ENCODE peak calls at places on chromosome 15, in ten cellular contexts. T is HCT116, Q is Panc1, E is transverse colon, N is suprapubic skin, O is breast epithelium, A is stomach, Y is K562, K is GM23338, W is SK-N-SH. H is an unnamed sample.

GRCh38 chr15:93466380-93466779 is 377.4 kb upstream of the RGMA start:
- DNase-seq in T (no peak), Q (no peak), E (no peak), N (no peak), O (no peak), A (no peak), Y (no peak), K (no peak), W (no peak), H (no peak)

GRCh38 chr15:39000008-39000734 is 435.6 kb upstream of the RASGRP1 start:
- DNase-seq in T (no peak), Q (no peak), E (no peak), N (no peak), O (no peak), A (no peak), Y (no peak), K (no peak), W (no peak), H (no peak)

GRCh38 chr15:68581725-68582124 is 2.9 kb downstream of the CORO2B start:
- DNase-seq in T (no peak), Q (no peak), E (no peak), N (no peak), O (no peak), A (no peak), Y (no peak), K (no peak), W (no peak), H (no peak)

GRCh38 chr15:81073796-81074195 is 60.3 kb upstream of the CFAP161 start:
- DNase-seq in T (no peak), Q (no peak), E (no peak), N (no peak), O (no peak), A (no peak), Y (no peak), K (no peak), W (no peak), H (no peak)

GRCh38 chr15:40298216-40298935 is 9.4 kb downstream of the PLCB2 start:
- DNase-seq in T (no peak), Q (no peak), E (no peak), N (no peak), O (no peak), A (no peak), Y (no peak), K (no peak), W (no peak), H (no peak)

GRCh38 chr15:32817570-32817969 is 99.8 kb downstream of the GREM1 start:
- DNase-seq in T (no peak), Q (no peak), E (no peak), N (no peak), O (no peak), A (no peak), Y (no peak), K (no peak), W (no peak), H (no peak)

GRCh38 chr15:73630796-73631471 is 2.3 kb downstream of the NPTN start:
- DNase-seq in T (no peak), Q (no peak), E (no peak), N (no peak), O (no peak), A (no peak), Y (no peak), K (no peak), W (no peak), H (no peak)

GRCh38 chr15:29480278-29480677 is 210.7 kb upstream of the NSMCE3 start:
- DNase-seq in T (no peak), Q (no peak), E (no peak), N (no peak), O (no peak), A (no peak), Y (no peak), K (no peak), W (no peak), H (no peak)

GRCh38 chr15:89778861-89779260 is 2.7 kb downstream of the MESP2 start:
- DNase-seq in T (no peak), Q (no peak), E (no peak), N (no peak), O (no peak), A (no peak), Y (no peak), K (no peak), W (no peak), H (no peak)

GRCh38 chr15:68114356-68114755 is 60.2 kb downstream of the PIAS1 start:
- DNase-seq in T (no peak), Q (no peak), E (no peak), N (no peak), O (no peak), A (no peak), Y (no peak), K (no peak), W (no peak), H (no peak)

GRCh38 chr15:83378921-83379561 is 68.1 kb upstream of the SH3GL3 start:
- DNase-seq in T (peak; percentile 8), Q (no peak), E (no peak), N (peak; percentile 69), O (no peak), A (no peak), Y (no peak), K (peak; percentile 72), W (no peak), H (no peak)

GRCh38 chr15:58440181-58440910 is 8.6 kb downstream of the LIPC start:
- DNase-seq in T (peak; percentile 59), Q (no peak), E (no peak), N (peak; percentile 74), O (no peak), A (peak; percentile 76), Y (no peak), K (no peak), W (no peak), H (no peak)

GRCh38 chr15:94411279-94411678 is 179.9 kb downstream of the MCTP2 start:
- DNase-seq in T (no peak), Q (no peak), E (no peak), N (no peak), O (no peak), A (no peak), Y (no peak), K (no peak), W (no peak), H (no peak)

GRCh38 chr15:69895202-69895601 is 202.5 kb downstream of the TLE3 start:
- DNase-seq in T (no peak), Q (no peak), E (no peak), N (no peak), O (no peak), A (no peak), Y (no peak), K (no peak), W (no peak), H (no peak)

GRCh38 chr15:77418341-77419049 is 1.4 kb downstream of the PEAK1 start:
- DNase-seq in T (no peak), Q (no peak), E (no peak), N (no peak), O (no peak), A (no peak), Y (no peak), K (no peak), W (no peak), H (no peak)

DNA sequence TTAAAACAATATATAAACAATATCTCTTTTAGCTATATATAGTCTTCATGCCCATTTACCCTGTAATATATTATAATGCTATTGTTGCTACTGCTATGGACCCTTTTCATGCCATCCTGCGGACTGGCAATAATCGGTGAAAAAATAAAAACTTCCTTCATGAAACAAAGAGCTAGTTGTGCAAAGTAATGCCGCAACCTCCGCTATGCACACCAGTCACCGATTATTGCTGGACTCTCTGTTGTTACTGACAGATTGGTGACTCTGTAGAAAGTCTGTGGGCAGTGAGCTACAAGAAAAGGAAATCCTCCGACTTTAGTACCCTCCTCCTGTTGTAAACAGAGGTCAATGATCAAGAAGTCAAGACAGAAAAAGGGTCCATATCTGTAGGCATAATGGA is 17.9 kb upstream of the ICE2 start:
- DNase-seq in T (no peak), Q (no peak), E (no peak), N (no peak), O (no peak), A (no peak), Y (no peak), K (no peak), W (no peak), H (no peak)
- H3K36me3 ChIP-seq in T (no peaks in the 10 kb centered on the region), Q (no peaks in the 10 kb centered on the region), E (no peaks in the 10 kb centered on the region), N (peaks cover 52% of the 10 kb centered on the region), O (peaks cover 3% of the 10 kb centered on the region), A (peaks cover 64% of the 10 kb centered on the region), Y (no peaks in the 10 kb centered on the region), K (no peaks in the 10 kb centered on the region), W (peaks cover 5% of the 10 kb centered on the region), H (no peaks in the 10 kb centered on the region)

DNA sequence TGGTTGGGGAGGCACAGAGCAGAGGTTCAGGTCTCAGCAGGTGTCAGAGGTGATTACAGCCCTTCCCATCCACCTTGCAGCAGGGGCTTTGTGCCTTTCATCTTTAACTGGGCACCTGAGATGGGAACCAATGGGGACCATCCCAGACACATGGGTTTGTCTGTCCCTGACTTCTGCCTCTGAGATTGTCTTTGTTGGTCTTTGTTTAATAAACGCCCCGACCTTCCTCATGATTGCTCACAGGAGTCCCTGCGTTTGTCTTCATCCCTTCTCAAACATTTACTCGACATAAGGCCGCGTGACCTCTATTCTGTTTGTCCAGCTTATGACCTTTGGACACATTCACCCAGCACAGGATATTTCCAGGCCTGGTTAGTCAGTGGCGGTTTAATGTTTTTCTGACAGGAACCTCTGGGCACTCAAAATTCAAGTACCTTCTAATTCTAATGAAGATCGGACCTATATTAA is 5.9 kb downstream of the ZSCAN2 start:
- DNase-seq in T (no peak), Q (no peak), E (peak; percentile 21), N (no peak), O (no peak), A (peak; percentile 50), Y (no peak), K (no peak), W (no peak), H (no peak)
- H3K27ac ChIP-seq in T (no peak overlapping the region), Q (no peak overlapping the region), E (peak overlapping the region; percentile 55), N (no peak overlapping the region), O (no peak overlapping the region), A (peak overlapping the region; percentile 52), Y (no peak overlapping the region), K (peak overlapping the region; percentile 45), W (no peak overlapping the region), H (no peak overlapping the region)

DNA sequence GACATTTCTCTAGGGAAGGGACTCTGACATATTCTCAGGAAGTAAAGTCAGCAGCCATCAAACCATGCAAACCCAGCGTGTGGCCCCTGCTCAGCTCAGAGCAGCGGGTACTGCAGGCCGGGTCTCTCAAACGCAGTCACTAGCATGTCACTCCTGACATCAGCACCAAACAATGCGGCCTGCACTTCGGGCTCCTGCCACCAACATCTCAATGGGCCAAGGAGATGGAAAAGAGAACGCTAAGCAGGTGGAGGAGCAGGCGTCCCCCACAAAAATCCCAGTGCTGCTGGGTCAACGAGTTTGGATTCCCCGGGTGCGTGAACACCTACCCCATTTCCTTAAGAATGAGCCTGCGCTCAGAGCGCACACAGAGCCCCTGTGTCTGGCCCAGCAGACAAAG is 9.9 kb upstream of the SPTBN5 start:
- DNase-seq in T (no peak), Q (no peak), E (no peak), N (no peak), O (no peak), A (no peak), Y (no peak), K (no peak), W (no peak), H (no peak)
- TF ChIP-seq POLR2AphosphoS5 in T (no peak), Q (no peak), E (no peak), N (no peak), O (no peak), A (no peak), Y (no peak), K (no peak), W (no peak), H (no peak)

DNA sequence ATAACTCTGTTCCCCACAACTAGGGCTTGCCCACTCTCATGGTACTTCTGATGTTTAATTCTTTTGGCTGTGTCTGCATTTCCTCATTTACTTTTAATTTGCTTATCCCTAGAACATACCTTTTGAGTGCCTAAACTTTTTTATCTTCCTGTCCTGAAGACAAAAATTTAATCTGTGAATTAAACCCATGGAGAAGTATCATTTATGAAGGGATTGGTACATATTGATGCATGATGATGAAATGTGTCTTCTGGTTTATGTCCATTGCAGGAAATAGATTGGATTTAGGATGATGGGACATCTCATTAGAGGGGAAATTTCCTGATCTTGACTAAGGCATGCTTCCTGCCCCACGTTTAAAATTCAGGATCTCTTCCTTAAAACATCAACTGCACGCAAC is 109.5 kb downstream of the PGPEP1L start:
- DNase-seq in T (no peak), Q (no peak), E (no peak), N (no peak), O (no peak), A (no peak), Y (no peak), K (no peak), W (no peak), H (no peak)
- H3K36me3 ChIP-seq in T (no peaks in the 10 kb centered on the region), Q (no peaks in the 10 kb centered on the region), E (no peaks in the 10 kb centered on the region), N (peaks cover 4% of the 10 kb centered on the region), O (peaks cover 4% of the 10 kb centered on the region), A (peaks cover 6% of the 10 kb centered on the region), Y (no peaks in the 10 kb centered on the region), K (no peaks in the 10 kb centered on the region), W (no peaks in the 10 kb centered on the region), H (peaks cover 17% of the 10 kb centered on the region)